ENCODE peak calls at places on chromosomes 11 and 22, in four cellular contexts. One of them, this sample, is unnamed.

GRCh38 chr11:70493891-70494290 is 95.6 kb downstream of the CTTN start:
- DNase-seq in mammary epithelial cell: no peak
- DNase-seq in AG04449: no peak
- DNase-seq in aorta: peak
- DNase-seq in this sample: no peak

GRCh38 chr11:64879226-64879900 is 942 bp upstream of the EHD1 start:
- DNase-seq in AG04449: no peak
- DNase-seq in aorta: peak
- DNase-seq in mammary epithelial cell: no peak
- DNase-seq in this sample: no peak

GRCh38 chr22:23786261-23786710 is 480 bp upstream of the SMARCB1 start:
- DNase-seq in AG04449: no peak
- DNase-seq in aorta: no peak
- DNase-seq in mammary epithelial cell: no peak
- DNase-seq in this sample: no peak

GRCh38 chr11:110720646-110721283 is 8.5 kb upstream of the ARHGAP20 start:
- DNase-seq in AG04449: no peak
- DNase-seq in mammary epithelial cell: no peak
- DNase-seq in aorta: no peak
- DNase-seq in this sample: no peak

GRCh38 chr11:94544582-94544831 is 786 bp downstream of the FUT4 start:
- DNase-seq in mammary epithelial cell: no peak
- DNase-seq in AG04449: no peak
- DNase-seq in aorta: peak
- DNase-seq in this sample: no peak

GRCh38 chr11:132853886-132854285 is 678.4 kb downstream of the OPCML start:
- DNase-seq in AG04449: no peak
- DNase-seq in aorta: no peak
- DNase-seq in mammary epithelial cell: no peak
- DNase-seq in this sample: no peak

GRCh38 chr11:57277845-57278720 is 41.0 kb upstream of the APLNR start:
- DNase-seq in mammary epithelial cell: peak
- DNase-seq in aorta: peak
- DNase-seq in AG04449: no peak
- DNase-seq in this sample: peak

GRCh38 chr22:36486619-36487384 is 5.4 kb upstream of the TXN2 start:
- DNase-seq in aorta: no peak
- DNase-seq in AG04449: no peak
- DNase-seq in mammary epithelial cell: peak
- DNase-seq in this sample: no peak

GRCh38 chr11:8688414-8689362 is 6.1 kb downstream of the RPL27A start:
- DNase-seq in aorta: peak
- DNase-seq in AG04449: peak
- DNase-seq in mammary epithelial cell: peak
- DNase-seq in this sample: peak

GRCh38 chr11:27611946-27612455 is 88.3 kb downstream of the BDNF start:
- DNase-seq in AG04449: no peak
- DNase-seq in aorta: no peak
- DNase-seq in mammary epithelial cell: no peak
- DNase-seq in this sample: no peak

GRCh38 chr11:131897247-131897646 is 526.8 kb downstream of the NTM start:
- DNase-seq in AG04449: no peak
- DNase-seq in mammary epithelial cell: no peak
- DNase-seq in aorta: no peak
- DNase-seq in this sample: no peak

GRCh38 chr11:1741741-1742140 is 8.7 kb downstream of the IFITM10 start:
- DNase-seq in mammary epithelial cell: no peak
- DNase-seq in aorta: no peak
- DNase-seq in AG04449: no peak
- DNase-seq in this sample: no peak

GRCh38 chr22:36760716-36761115 is 15.2 kb downstream of the IFT27 start:
- DNase-seq in AG04449: no peak
- DNase-seq in aorta: no peak
- DNase-seq in mammary epithelial cell: no peak
- DNase-seq in this sample: no peak

GRCh38 chr11:18671246-18671645 is 27.3 kb upstream of the TMEM86A start:
- DNase-seq in mammary epithelial cell: no peak
- DNase-seq in aorta: no peak
- DNase-seq in AG04449: no peak
- DNase-seq in this sample: no peak

DNA sequence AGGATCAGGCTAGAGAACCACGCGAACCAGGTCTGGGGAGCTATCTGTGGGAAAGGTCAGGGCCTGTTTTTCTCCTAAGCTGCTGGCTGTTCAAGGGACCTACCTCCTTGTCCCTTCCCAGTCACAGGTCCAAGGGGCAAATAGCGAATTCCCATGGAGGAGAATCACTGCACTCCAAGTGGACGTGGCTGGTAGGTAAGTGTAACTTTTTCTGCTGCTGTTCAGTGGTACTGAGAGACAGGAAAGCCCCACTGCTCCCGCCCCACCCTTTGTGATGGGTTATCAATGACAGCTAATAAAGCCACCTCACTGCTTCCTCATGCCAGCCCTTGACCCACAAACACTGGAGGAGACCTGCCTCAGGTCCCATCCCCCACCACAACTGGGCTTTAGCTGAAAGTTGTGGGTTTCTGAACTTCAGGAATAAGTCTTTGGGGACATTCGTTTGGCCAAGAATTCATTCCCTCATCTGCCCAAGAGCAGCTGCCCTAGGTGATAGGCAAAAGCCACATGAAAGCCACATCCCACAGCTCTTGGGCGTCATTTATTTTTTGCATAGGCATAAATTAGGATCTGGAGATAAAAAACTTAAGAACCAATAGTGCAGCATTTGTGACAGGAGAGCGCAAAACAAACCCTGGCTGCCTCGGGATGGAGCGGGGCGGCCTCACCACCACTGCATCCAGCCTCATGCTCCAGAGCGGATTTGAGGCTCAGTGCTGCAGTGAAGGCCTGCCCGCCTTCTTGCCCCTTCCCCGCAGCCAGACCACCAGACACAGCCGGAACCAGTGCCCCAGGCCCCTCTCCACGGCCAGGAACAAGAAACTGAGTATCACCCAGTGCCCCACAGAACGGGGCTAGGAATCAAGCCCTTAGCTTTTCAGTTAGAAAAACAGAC is 21.3 kb downstream of the SUN2 start:
- DNase-seq in aorta: peak
- DNase-seq in mammary epithelial cell: no peak
- DNase-seq in AG04449: no peak
- DNase-seq in this sample: no peak
- H3K4me3 ChIP-seq in aorta: no peak
- H3K4me3 ChIP-seq in mammary epithelial cell: no peak
- H3K4me3 ChIP-seq in AG04449: no peak
- H3K4me3 ChIP-seq in this sample: no peak

DNA sequence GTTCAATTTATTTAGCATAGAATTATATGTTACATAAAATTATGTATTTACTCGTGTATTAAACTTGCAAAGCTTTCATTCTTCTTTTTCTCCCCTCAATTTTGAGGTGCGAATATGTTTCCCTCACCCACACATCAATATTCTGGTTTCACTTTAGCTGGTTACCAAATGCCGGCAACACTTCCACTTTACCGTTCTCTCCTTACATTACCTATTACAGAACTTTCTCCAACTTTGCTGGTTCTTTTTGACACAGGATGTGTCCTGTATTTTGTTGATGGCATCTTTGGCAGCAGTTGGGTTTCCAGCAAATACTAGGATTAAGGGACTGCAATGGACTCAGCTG is 84.9 kb downstream of the PRR5L start:
- DNase-seq in aorta: no peak
- DNase-seq in mammary epithelial cell: no peak
- DNase-seq in AG04449: no peak
- DNase-seq in this sample: no peak
- H3K4me3 ChIP-seq in aorta: no peak
- H3K4me3 ChIP-seq in mammary epithelial cell: no peak
- H3K4me3 ChIP-seq in AG04449: no peak
- H3K4me3 ChIP-seq in this sample: no peak

GRCh38 chr11:6480299-6480914 is 724 bp downstream of the ARFIP2 start:
- DNase-seq in AG04449: no peak
- DNase-seq in mammary epithelial cell: no peak
- DNase-seq in aorta: no peak
- DNase-seq in this sample: no peak

GRCh38 chr11:6482431-6482830 is 1.1 kb downstream of the TIMM10B start:
- DNase-seq in aorta: no peak
- DNase-seq in mammary epithelial cell: peak
- DNase-seq in AG04449: no peak
- DNase-seq in this sample: no peak

GRCh38 chr11:6481012-6481923 is at the start of the genes ARFIP2 and TIMM10B:
- DNase-seq in AG04449: peak
- DNase-seq in aorta: peak
- DNase-seq in mammary epithelial cell: peak
- DNase-seq in this sample: peak

GRCh38 chr11:6481924-6482275 is 599 bp downstream of the TIMM10B start:
- DNase-seq in AG04449: no peak
- DNase-seq in mammary epithelial cell: no peak
- DNase-seq in aorta: no peak
- DNase-seq in this sample: no peak

GRCh38 chr11:6483015-6483414 is 1.7 kb downstream of the TIMM10B start:
- DNase-seq in mammary epithelial cell: no peak
- DNase-seq in AG04449: no peak
- DNase-seq in aorta: no peak
- DNase-seq in this sample: no peak
- H3K4me3 ChIP-seq in mammary epithelial cell: no peak
- H3K4me3 ChIP-seq in AG04449: no peak
- H3K4me3 ChIP-seq in aorta: no peak
- H3K4me3 ChIP-seq in this sample: peak

GRCh38 chr11:126140932-126141291 is 70.5 kb downstream of the RPUSD4 start:
- DNase-seq in aorta: no peak
- DNase-seq in mammary epithelial cell: no peak
- DNase-seq in AG04449: no peak
- DNase-seq in this sample: peak

GRCh38 chr11:126139541-126140091 is 71.8 kb downstream of the RPUSD4 start:
- DNase-seq in AG04449: no peak
- DNase-seq in aorta: no peak
- DNase-seq in mammary epithelial cell: no peak
- DNase-seq in this sample: no peak

GRCh38 chr11:126138636-126139540 is 72.6 kb downstream of the RPUSD4 start:
- DNase-seq in aorta: no peak
- DNase-seq in AG04449: no peak
- DNase-seq in mammary epithelial cell: no peak
- DNase-seq in this sample: no peak

GRCh38 chr11:126137146-126137545 is 74.3 kb downstream of the RPUSD4 start:
- DNase-seq in mammary epithelial cell: no peak
- DNase-seq in aorta: no peak
- DNase-seq in AG04449: no peak
- DNase-seq in this sample: no peak

DNA sequence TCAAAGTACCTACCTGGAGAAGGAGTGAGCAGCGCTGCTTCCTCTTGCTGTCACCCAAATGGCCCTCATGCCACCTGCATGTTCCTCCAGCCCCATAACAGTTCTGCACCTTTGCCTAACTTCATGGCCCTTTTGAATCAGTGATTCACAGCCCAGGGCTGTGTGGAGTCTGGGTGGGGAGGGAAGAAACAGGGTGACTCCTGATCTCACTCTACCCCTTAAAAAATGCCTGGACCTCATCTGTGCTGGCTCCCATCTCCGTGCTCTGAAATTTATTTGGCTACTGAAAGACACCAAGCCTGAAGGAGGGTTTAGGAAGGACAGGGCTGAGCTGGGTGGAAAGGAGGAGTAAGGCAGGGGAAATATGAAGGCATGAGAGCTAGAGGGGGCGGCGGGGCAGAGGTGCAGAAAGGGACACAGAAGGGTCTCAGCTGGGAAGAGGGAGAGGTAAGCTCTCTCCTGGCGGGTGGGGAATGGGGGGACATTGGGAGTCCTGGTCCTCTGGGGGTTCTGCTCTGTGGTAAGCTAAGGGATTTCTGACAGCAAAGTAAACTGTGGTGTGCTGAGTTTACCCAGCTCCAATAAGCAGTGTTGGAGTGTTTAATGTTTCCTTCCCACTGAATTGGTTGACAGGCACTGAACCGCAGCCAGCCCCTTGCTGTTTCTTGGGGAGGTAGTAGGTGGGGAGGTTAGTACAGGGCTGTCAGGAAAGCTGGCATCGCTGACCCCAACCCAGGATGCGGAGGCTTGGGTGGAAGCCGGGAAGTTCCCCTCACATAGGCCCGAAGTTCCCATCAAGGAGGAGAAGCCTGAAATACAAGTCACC is 71.1 kb downstream of the RPUSD4 start:
- DNase-seq in aorta: no peak
- DNase-seq in mammary epithelial cell: no peak
- DNase-seq in AG04449: no peak
- DNase-seq in this sample: no peak
- H3K4me3 ChIP-seq in aorta: no peak
- H3K4me3 ChIP-seq in mammary epithelial cell: no peak
- H3K4me3 ChIP-seq in AG04449: no peak
- H3K4me3 ChIP-seq in this sample: no peak

DNA sequence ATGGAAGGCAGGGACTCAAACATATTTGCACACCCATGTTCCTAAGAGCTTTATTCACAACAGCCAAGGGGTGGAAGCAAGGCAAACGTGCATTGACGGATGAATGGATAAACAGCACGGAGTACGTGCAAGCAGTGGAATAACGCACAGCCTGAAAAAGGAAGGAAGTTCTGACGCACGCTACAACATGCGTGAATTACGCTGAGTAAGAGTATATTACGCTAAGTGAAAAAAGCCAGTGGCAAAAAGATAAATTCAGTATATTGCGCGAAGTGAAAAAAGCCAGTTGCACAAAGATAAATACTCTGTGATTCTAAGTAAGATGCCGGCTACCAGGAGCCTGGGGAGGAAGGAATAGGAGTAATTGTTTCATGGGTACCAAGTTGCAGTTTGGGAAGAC is 19.5 kb downstream of the PHF21B start:
- DNase-seq in aorta: no peak
- DNase-seq in AG04449: no peak
- DNase-seq in mammary epithelial cell: no peak
- DNase-seq in this sample: no peak
- H3K4me3 ChIP-seq in aorta: no peak
- H3K4me3 ChIP-seq in AG04449: no peak
- H3K4me3 ChIP-seq in mammary epithelial cell: no peak
- H3K4me3 ChIP-seq in this sample: no peak